ENCODE peak calls at places on chromosomes 3 and 15, in six cellular contexts. One of them, this sample, is unnamed.

GRCh38 chr15:60751985-60752952 is 273.3 kb upstream of the ICE2 start:
- DNase-seq in adipocyte: peak; percentile 91
- DNase-seq in tibial nerve: no peak
- DNase-seq in WERI-Rb-1: no peak
- DNase-seq in transverse colon: peak; percentile 29
- DNase-seq in keratinocyte: no peak
- DNase-seq in this sample: peak; percentile 87

GRCh38 chr15:82178061-82178460 is 84.5 kb downstream of the EFL1 start:
- DNase-seq in adipocyte: peak; percentile 63
- DNase-seq in tibial nerve: no peak
- DNase-seq in transverse colon: no peak
- DNase-seq in keratinocyte: no peak
- DNase-seq in WERI-Rb-1: no peak
- DNase-seq in this sample: peak; percentile 88

GRCh38 chr15:91790826-91791225 is 62.7 kb upstream of the SLCO3A1 start:
- DNase-seq in tibial nerve: no peak
- DNase-seq in adipocyte: peak; percentile 10
- DNase-seq in WERI-Rb-1: no peak
- DNase-seq in keratinocyte: peak; percentile 21
- DNase-seq in transverse colon: no peak
- DNase-seq in this sample: no peak

GRCh38 chr15:61038387-61038786 is 190.7 kb downstream of the RORA start:
- DNase-seq in tibial nerve: peak; percentile 27
- DNase-seq in keratinocyte: no peak
- DNase-seq in adipocyte: no peak
- DNase-seq in WERI-Rb-1: no peak
- DNase-seq in transverse colon: peak; percentile 19
- DNase-seq in this sample: peak; percentile 9

GRCh38 chr15:29134239-29134638 is 135.4 kb downstream of the NSMCE3 start:
- DNase-seq in WERI-Rb-1: no peak
- DNase-seq in keratinocyte: no peak
- DNase-seq in transverse colon: no peak
- DNase-seq in tibial nerve: no peak
- DNase-seq in adipocyte: no peak
- DNase-seq in this sample: no peak

GRCh38 chr3:48662753-48663488 is at the start of gene CELSR3:
- DNase-seq in adipocyte: peak; percentile 81
- DNase-seq in WERI-Rb-1: peak; percentile 90
- DNase-seq in transverse colon: peak; percentile 77
- DNase-seq in tibial nerve: peak; percentile 57
- DNase-seq in keratinocyte: peak; percentile 44
- DNase-seq in this sample: peak; percentile 95

GRCh38 chr3:123457841-123458240 is 9.0 kb upstream of the ADCY5 start:
- DNase-seq in transverse colon: no peak
- DNase-seq in keratinocyte: no peak
- DNase-seq in adipocyte: no peak
- DNase-seq in tibial nerve: no peak
- DNase-seq in WERI-Rb-1: no peak
- DNase-seq in this sample: no peak

GRCh38 chr3:58333206-58334012 is 717 bp downstream of the PXK start:
- DNase-seq in tibial nerve: no peak
- DNase-seq in adipocyte: peak; percentile 56
- DNase-seq in transverse colon: peak; percentile 30
- DNase-seq in WERI-Rb-1: peak; percentile 25
- DNase-seq in keratinocyte: no peak
- DNase-seq in this sample: no peak

GRCh38 chr3:137204409-137204808 is 246.6 kb downstream of the IL20RB start:
- DNase-seq in adipocyte: no peak
- DNase-seq in WERI-Rb-1: no peak
- DNase-seq in transverse colon: no peak
- DNase-seq in tibial nerve: no peak
- DNase-seq in keratinocyte: no peak
- DNase-seq in this sample: peak; percentile 6

GRCh38 chr3:39144095-39144747 is 9.2 kb downstream of the CSRNP1 start:
- DNase-seq in keratinocyte: no peak
- DNase-seq in transverse colon: no peak
- DNase-seq in WERI-Rb-1: no peak
- DNase-seq in tibial nerve: no peak
- DNase-seq in adipocyte: no peak
- DNase-seq in this sample: no peak

GRCh38 chr3:58955308-58955707 is 94.5 kb downstream of the CFAP20DC start:
- DNase-seq in tibial nerve: no peak
- DNase-seq in keratinocyte: no peak
- DNase-seq in WERI-Rb-1: no peak
- DNase-seq in transverse colon: no peak
- DNase-seq in adipocyte: no peak
- DNase-seq in this sample: no peak

GRCh38 chr15:92808611-92809063 is 91.5 kb upstream of the CHD2 start:
- DNase-seq in transverse colon: no peak
- DNase-seq in WERI-Rb-1: no peak
- DNase-seq in adipocyte: peak; percentile 69
- DNase-seq in keratinocyte: no peak
- DNase-seq in tibial nerve: no peak
- DNase-seq in this sample: peak; percentile 68

GRCh38 chr3:173660645-173661299 is 263.2 kb downstream of the NLGN1 start:
- DNase-seq in WERI-Rb-1: no peak
- DNase-seq in tibial nerve: no peak
- DNase-seq in transverse colon: no peak
- DNase-seq in keratinocyte: no peak
- DNase-seq in adipocyte: peak; percentile 55
- DNase-seq in this sample: peak; percentile 44

GRCh38 chr3:82196645-82197044 is 435.2 kb upstream of the GBE1 start:
- DNase-seq in transverse colon: no peak
- DNase-seq in adipocyte: no peak
- DNase-seq in keratinocyte: no peak
- DNase-seq in tibial nerve: no peak
- DNase-seq in WERI-Rb-1: no peak
- DNase-seq in this sample: no peak

GRCh38 chr15:35746121-35746520 is 200.2 kb upstream of the DPH6 start:
- DNase-seq in transverse colon: no peak
- DNase-seq in WERI-Rb-1: no peak
- DNase-seq in keratinocyte: no peak
- DNase-seq in adipocyte: no peak
- DNase-seq in tibial nerve: no peak
- DNase-seq in this sample: no peak

GRCh38 chr3:17478673-17479072 is 263.8 kb downstream of the TBC1D5 start:
- DNase-seq in adipocyte: peak; percentile 41
- DNase-seq in keratinocyte: peak; percentile 40
- DNase-seq in transverse colon: no peak
- DNase-seq in WERI-Rb-1: no peak
- DNase-seq in tibial nerve: no peak
- DNase-seq in this sample: peak; percentile 94

GRCh38 chr3:42680256-42680655 is 5.1 kb upstream of the KLHL40 start:
- DNase-seq in adipocyte: no peak
- DNase-seq in transverse colon: no peak
- DNase-seq in keratinocyte: no peak
- DNase-seq in WERI-Rb-1: no peak
- DNase-seq in tibial nerve: no peak
- DNase-seq in this sample: no peak

GRCh38 chr15:40957041-40957555 is 3.8 kb downstream of the CHAC1 start:
- DNase-seq in adipocyte: no peak
- DNase-seq in transverse colon: no peak
- DNase-seq in tibial nerve: no peak
- DNase-seq in keratinocyte: no peak
- DNase-seq in WERI-Rb-1: no peak
- DNase-seq in this sample: no peak

GRCh38 chr3:146214493-146214892 is 36.4 kb downstream of the PLSCR4 start:
- DNase-seq in WERI-Rb-1: no peak
- DNase-seq in adipocyte: no peak
- DNase-seq in keratinocyte: no peak
- DNase-seq in transverse colon: no peak
- DNase-seq in tibial nerve: no peak
- DNase-seq in this sample: no peak

GRCh38 chr3:65785065-65785645 is 253.6 kb downstream of the MAGI1 start:
- DNase-seq in transverse colon: no peak
- DNase-seq in adipocyte: peak; percentile 86
- DNase-seq in keratinocyte: peak; percentile 17
- DNase-seq in tibial nerve: no peak
- DNase-seq in WERI-Rb-1: no peak
- DNase-seq in this sample: peak; percentile 65

DNA sequence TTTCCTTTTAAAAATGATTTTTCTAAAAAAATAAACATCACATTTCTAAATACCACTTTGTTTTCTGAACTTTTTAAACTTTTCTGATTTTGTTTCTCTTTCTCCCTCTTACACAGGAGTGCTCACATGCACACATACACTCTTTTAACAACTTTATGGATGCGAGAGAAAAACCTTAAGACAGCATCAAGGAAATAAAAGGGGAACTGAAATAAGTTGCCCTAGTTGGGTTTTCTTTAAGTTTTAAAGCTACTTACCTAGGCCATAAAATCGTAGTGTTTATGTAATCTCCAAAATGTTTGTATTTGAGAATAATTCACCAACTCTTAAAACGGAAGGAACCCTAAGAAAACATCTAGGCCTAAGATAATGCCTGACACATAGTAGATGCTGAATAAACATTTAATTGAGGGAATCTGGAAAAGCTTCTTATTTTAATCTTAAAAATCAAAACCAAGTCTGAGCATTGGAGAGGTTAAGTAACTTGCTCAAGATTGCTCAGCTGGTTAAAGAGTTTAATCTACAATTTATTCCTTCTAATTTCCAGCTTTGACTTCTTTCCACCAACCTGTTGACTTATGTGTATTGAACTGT is 1.2 kb upstream of the BBX start:
- DNase-seq in adipocyte: no peak
- DNase-seq in transverse colon: no peak
- DNase-seq in keratinocyte: no peak
- DNase-seq in tibial nerve: no peak
- DNase-seq in WERI-Rb-1: no peak
- DNase-seq in this sample: no peak
- H3K4me3 ChIP-seq in adipocyte: no peak overlapping the region
- H3K4me3 ChIP-seq in transverse colon: no peak overlapping the region
- H3K4me3 ChIP-seq in keratinocyte: no peak overlapping the region
- H3K4me3 ChIP-seq in tibial nerve: no peak overlapping the region
- H3K4me3 ChIP-seq in WERI-Rb-1: no peak overlapping the region
- H3K4me3 ChIP-seq in this sample: no peak overlapping the region

DNA sequence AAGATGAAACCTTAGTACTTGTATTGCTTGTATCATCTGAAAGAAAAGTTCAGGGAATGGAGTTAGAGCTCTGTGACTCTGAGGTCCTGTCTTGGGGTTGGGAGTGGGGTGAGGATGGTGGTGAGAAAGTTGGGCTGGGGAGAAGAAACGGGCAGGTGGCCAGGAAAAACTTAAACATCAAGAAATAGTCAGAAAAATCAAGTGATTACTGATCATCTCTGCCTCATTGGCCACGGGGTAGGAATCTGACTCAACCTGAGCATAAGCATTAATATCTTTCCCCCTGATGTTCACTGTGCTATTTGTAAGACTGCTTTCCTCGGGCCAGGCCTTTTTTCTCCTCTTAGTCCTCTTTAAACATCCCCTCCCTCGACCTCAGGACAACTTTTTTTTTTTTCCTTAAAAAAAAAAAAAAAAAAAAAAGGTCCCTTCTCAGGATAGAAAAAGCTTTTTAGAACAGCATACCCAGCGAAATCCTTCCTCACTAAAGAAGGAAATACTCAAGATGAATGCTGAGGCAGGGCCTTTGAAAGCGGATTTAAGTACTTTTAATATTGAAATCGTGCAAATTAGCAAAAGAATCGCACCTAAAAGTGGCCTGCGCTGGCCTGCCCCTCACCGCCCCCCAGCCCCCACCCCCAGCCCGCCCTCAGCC is 5.7 kb downstream of the MEIS2 start:
- DNase-seq in WERI-Rb-1: no peak
- DNase-seq in adipocyte: peak; percentile 35
- DNase-seq in tibial nerve: no peak
- DNase-seq in transverse colon: no peak
- DNase-seq in keratinocyte: no peak
- DNase-seq in this sample: peak; percentile 69
- H3K27me3 ChIP-seq in WERI-Rb-1: no peaks in the 10 kb centered on the region
- H3K27me3 ChIP-seq in adipocyte: no peaks in the 10 kb centered on the region
- H3K27me3 ChIP-seq in tibial nerve: peaks cover 59% of the 10 kb centered on the region
- H3K27me3 ChIP-seq in transverse colon: peaks cover 72% of the 10 kb centered on the region
- H3K27me3 ChIP-seq in keratinocyte: no peaks in the 10 kb centered on the region
- H3K27me3 ChIP-seq in this sample: no peaks in the 10 kb centered on the region

GRCh38 chr15:71678191-71678590 is 132.2 kb upstream of the NR2E3 start:
- DNase-seq in adipocyte: peak; percentile 14
- DNase-seq in tibial nerve: no peak
- DNase-seq in WERI-Rb-1: no peak
- DNase-seq in transverse colon: no peak
- DNase-seq in keratinocyte: no peak
- DNase-seq in this sample: no peak
- H3K4me3 ChIP-seq in adipocyte: no peak overlapping the region
- H3K4me3 ChIP-seq in tibial nerve: no peak overlapping the region
- H3K4me3 ChIP-seq in WERI-Rb-1: no peak overlapping the region
- H3K4me3 ChIP-seq in transverse colon: no peak overlapping the region
- H3K4me3 ChIP-seq in keratinocyte: no peak overlapping the region
- H3K4me3 ChIP-seq in this sample: no peak overlapping the region

GRCh38 chr15:74497584-74497983 is 36.6 kb upstream of the UBL7 start:
- DNase-seq in tibial nerve: no peak
- DNase-seq in WERI-Rb-1: no peak
- DNase-seq in adipocyte: no peak
- DNase-seq in transverse colon: peak; percentile 11
- DNase-seq in keratinocyte: peak; percentile 42
- DNase-seq in this sample: no peak
- H3K27me3 ChIP-seq in tibial nerve: no peaks in the 10 kb centered on the region
- H3K27me3 ChIP-seq in WERI-Rb-1: no peaks in the 10 kb centered on the region
- H3K27me3 ChIP-seq in adipocyte: no peaks in the 10 kb centered on the region
- H3K27me3 ChIP-seq in transverse colon: no peaks in the 10 kb centered on the region
- H3K27me3 ChIP-seq in keratinocyte: no peaks in the 10 kb centered on the region
- H3K27me3 ChIP-seq in this sample: no peaks in the 10 kb centered on the region